ENCODE peak calls at places on chromosomes 1 and 21, in four cellular contexts. O, A, T and G are unnamed samples.

GRCh38 chr1:218804014-218804785 is 369.5 kb upstream of the LYPLAL1 start:
- DNase-seq in O (no peak), A (no peak), T (no peak), G (no peak)

GRCh38 chr1:8477199-8477982 is 159.5 kb downstream of the SLC45A1 start:
- DNase-seq in O (no peak), A (no peak), T (no peak), G (peak; percentile 34)

GRCh38 chr1:162609306-162609705 is 23.0 kb upstream of the DDR2 start:
- DNase-seq in O (no peak), A (no peak), T (no peak), G (no peak)

GRCh38 chr1:201982923-201983805 is 716 bp downstream of the RNPEP start:
- DNase-seq in O (peak; percentile 74), A (peak; percentile 82), T (peak; percentile 22), G (peak; percentile 85)

GRCh38 chr1:228376262-228376628 is 30.4 kb downstream of the TRIM11 start:
- DNase-seq in O (peak; percentile 41), A (no peak), T (no peak), G (no peak)

GRCh38 chr1:31657020-31657804 is 12.5 kb upstream of the PEF1 start:
- DNase-seq in O (no peak), A (no peak), T (no peak), G (no peak)

GRCh38 chr1:11499825-11500331 is 20.9 kb downstream of the DISP3 start:
- DNase-seq in O (no peak), A (no peak), T (no peak), G (no peak)

GRCh38 chr1:51570063-51570720 is 46.7 kb upstream of the OSBPL9 start:
- DNase-seq in O (no peak), A (no peak), T (no peak), G (peak; percentile 45)

GRCh38 chr1:196372896-196373536 is 235.2 kb downstream of the KCNT2 start:
- DNase-seq in O (peak; percentile 63), A (peak; percentile 52), T (no peak), G (peak; percentile 21)

GRCh38 chr1:187264995-187265602 is 436.4 kb downstream of the PLA2G4A start:
- DNase-seq in O (peak; percentile 59), A (peak; percentile 29), T (no peak), G (peak; percentile 41)

GRCh38 chr1:90405726-90406125 is 311.4 kb downstream of the BARHL2 start:
- DNase-seq in O (no peak), A (no peak), T (no peak), G (no peak)

GRCh38 chr21:41573902-41574690 is 66.1 kb upstream of the TMPRSS2 start:
- DNase-seq in O (no peak), A (no peak), T (no peak), G (no peak)

GRCh38 chr1:174036204-174036603 is 14.0 kb upstream of the RC3H1 start:
- DNase-seq in O (no peak), A (no peak), T (no peak), G (no peak)

GRCh38 chr1:18536356-18536755 is 55.6 kb downstream of the KLHDC7A start:
- DNase-seq in O (no peak), A (no peak), T (no peak), G (no peak)

GRCh38 chr1:41618066-41618825 is 133.8 kb upstream of the EDN2 start:
- DNase-seq in O (peak; percentile 64), A (peak; percentile 49), T (no peak), G (peak; percentile 58)

GRCh38 chr21:18477059-18477458 is 73.5 kb upstream of the TMPRSS15 start:
- DNase-seq in O (no peak), A (no peak), T (no peak), G (no peak)

GRCh38 chr1:244201750-244202149 is 150.7 kb downstream of the ZBTB18 start:
- DNase-seq in O (no peak), A (no peak), T (no peak), G (no peak)

GRCh38 chr1:201255470-201256362 is 27.6 kb upstream of the PKP1 start:
- DNase-seq in O (no peak), A (no peak), T (no peak), G (no peak)

GRCh38 chr1:108079550-108079949 is 114.6 kb upstream of the VAV3 start:
- DNase-seq in O (no peak), A (no peak), T (peak; percentile 16), G (no peak)

GRCh38 chr1:161032409-161032808 is 6.4 kb downstream of the TSTD1 start:
- DNase-seq in O (peak; percentile 33), A (no peak), T (no peak), G (no peak)

GRCh38 chr1:66678151-66678550 is 74.1 kb upstream of the DYNLT5 start:
- DNase-seq in O (no peak), A (no peak), T (no peak), G (no peak)

GRCh38 chr1:231053493-231054162 is 13.6 kb upstream of the FAM89A start:
- DNase-seq in O (peak; percentile 80), A (peak; percentile 61), T (no peak), G (peak; percentile 60)

GRCh38 chr1:226625832-226626576 is 77.4 kb downstream of the STUM start:
- DNase-seq in O (no peak), A (no peak), T (no peak), G (no peak)

GRCh38 chr1:98429851-98430496 is 231.5 kb upstream of the SNX7 start:
- DNase-seq in O (no peak), A (no peak), T (no peak), G (no peak)

GRCh38 chr1:184905601-184906322 is 68.5 kb downstream of the NIBAN1 start:
- DNase-seq in O (peak; percentile 40), A (no peak), T (no peak), G (no peak)

GRCh38 chr1:160705176-160705745 is 6.4 kb downstream of the CD48 start:
- DNase-seq in O (no peak), A (peak; percentile 59), T (no peak), G (peak; percentile 94)

GRCh38 chr1:79353224-79353623 is 346.7 kb upstream of the ADGRL4 start:
- DNase-seq in O (peak; percentile 80), A (peak; percentile 3), T (no peak), G (peak; percentile 9)

GRCh38 chr1:205663286-205663994 is 16.9 kb downstream of the SLC45A3 start:
- DNase-seq in O (no peak), A (no peak), T (no peak), G (peak; percentile 54)

GRCh38 chr21:39175154-39175553 is 8.1 kb downstream of the PSMG1 start:
- DNase-seq in O (peak; percentile 62), A (peak; percentile 24), T (no peak), G (peak; percentile 22)

GRCh38 chr21:21147374-21147745 is 149.2 kb downstream of the NCAM2 start:
- DNase-seq in O (no peak), A (no peak), T (no peak), G (no peak)

GRCh38 chr1:230306158-230306557 is 120.0 kb downstream of the PGBD5 start:
- DNase-seq in O (no peak), A (no peak), T (peak; percentile 8), G (no peak)

GRCh38 chr21:31911138-31911907 is 38.5 kb downstream of the HUNK start:
- DNase-seq in O (no peak), A (no peak), T (no peak), G (no peak)

GRCh38 chr1:24391882-24392603 is 21.5 kb downstream of the STPG1 start:
- DNase-seq in O (peak; percentile 67), A (peak; percentile 22), T (peak; percentile 38), G (peak; percentile 36)

GRCh38 chr1:160062134-160062533 is 7.8 kb downstream of the KCNJ10 start:
- DNase-seq in O (no peak), A (no peak), T (no peak), G (no peak)

GRCh38 chr1:19381261-19381660 is 69.1 kb downstream of the SLC66A1 start:
- DNase-seq in O (no peak), A (no peak), T (no peak), G (no peak)